ENCODE peak calls at places on chromosome 6, in ten cellular contexts. H is lung; V is heart left ventricle; S is left lung; R is CD8-positive, alpha-beta T cell; T is Panc1; J is Peyer's patch; B is bronchial epithelial cell; O is PC-3; U is tibial artery. M is an unnamed sample.

GRCh38 chr6:139355777-139356445 is 18.5 kb downstream of the CITED2 start:
- DNase-seq in H (no peak), V (no peak), S (no peak), R (no peak), T (no peak), J (no peak), B (no peak), O (no peak), U (no peak), M (no peak)

GRCh38 chr6:40877362-40877761 is 161.7 kb downstream of the UNC5CL start:
- DNase-seq in H (no peak), V (no peak), S (no peak), R (no peak), T (no peak), J (no peak), B (peak; percentile 73), O (peak; percentile 34), U (no peak), M (no peak)

GRCh38 chr6:34056301-34056700 is 89.6 kb downstream of the GRM4 start:
- DNase-seq in H (peak; percentile 67), V (peak; percentile 75), S (peak; percentile 64), R (no peak), T (no peak), J (peak; percentile 25), B (peak; percentile 64), O (peak; percentile 50), U (peak; percentile 40), M (peak; percentile 76)

GRCh38 chr6:62891065-62891647 is 320.1 kb upstream of the FKBP1C start:
- DNase-seq in H (no peak), V (no peak), S (no peak), R (no peak), T (no peak), J (no peak), B (peak; percentile 5), O (peak; percentile 25), U (no peak), M (peak; percentile 0)

GRCh38 chr6:95660544-95660943 is 83.2 kb downstream of the MANEA start:
- DNase-seq in H (no peak), V (no peak), S (no peak), R (no peak), T (no peak), J (no peak), B (no peak), O (no peak), U (no peak), M (no peak)

GRCh38 chr6:41092421-41093140 is 19.8 kb downstream of the NFYA start:
- DNase-seq in H (no peak), V (no peak), S (no peak), R (no peak), T (no peak), J (no peak), B (peak; percentile 43), O (peak; percentile 41), U (no peak), M (peak; percentile 26)

GRCh38 chr6:160742090-160742489 is 40.0 kb downstream of the PLG start:
- DNase-seq in H (no peak), V (no peak), S (no peak), R (no peak), T (no peak), J (no peak), B (no peak), O (no peak), U (no peak), M (no peak)

GRCh38 chr6:103142902-103143301 is 1716.8 kb downstream of the HACE1 start:
- DNase-seq in H (no peak), V (no peak), S (no peak), R (no peak), T (no peak), J (no peak), B (no peak), O (no peak), U (no peak), M (no peak)

GRCh38 chr6:52910091-52910490 is 593 bp upstream of the GSTA3 start:
- DNase-seq in H (no peak), V (no peak), S (no peak), R (no peak), T (no peak), J (no peak), B (no peak), O (no peak), U (no peak), M (no peak)

GRCh38 chr6:34680802-34681515 is 15.6 kb downstream of the ILRUN start:
- DNase-seq in H (no peak), V (no peak), S (no peak), R (no peak), T (no peak), J (no peak), B (peak; percentile 74), O (peak; percentile 61), U (no peak), M (peak; percentile 39)

GRCh38 chr6:8108031-8108660 is 5.8 kb upstream of the EEF1E1 start:
- DNase-seq in H (no peak), V (no peak), S (no peak), R (no peak), T (peak; percentile 79), J (no peak), B (peak; percentile 94), O (peak; percentile 94), U (no peak), M (peak; percentile 86)

GRCh38 chr6:358432-358831 is 33.1 kb upstream of the IRF4 start:
- DNase-seq in H (no peak), V (peak; percentile 27), S (no peak), R (no peak), T (no peak), J (peak; percentile 52), B (no peak), O (no peak), U (no peak), M (no peak)

GRCh38 chr6:24888967-24889366 is 46.8 kb downstream of the RIPOR2 start:
- DNase-seq in H (no peak), V (no peak), S (no peak), R (no peak), T (no peak), J (no peak), B (no peak), O (no peak), U (no peak), M (no peak)

GRCh38 chr6:164037165-164037564 is 622.6 kb downstream of the QKI start:
- DNase-seq in H (no peak), V (no peak), S (no peak), R (no peak), T (no peak), J (no peak), B (no peak), O (no peak), U (no peak), M (no peak)

GRCh38 chr6:159899994-159900745 is 9.4 kb downstream of the MAS1 start:
- DNase-seq in H (no peak), V (no peak), S (no peak), R (no peak), T (no peak), J (no peak), B (peak; percentile 25), O (peak; percentile 89), U (no peak), M (peak; percentile 92)

GRCh38 chr6:154341876-154342275 is 14.7 kb downstream of the IPCEF1 start:
- DNase-seq in H (no peak), V (no peak), S (no peak), R (no peak), T (no peak), J (no peak), B (peak; percentile 38), O (no peak), U (no peak), M (no peak)

GRCh38 chr6:82872092-82872635 is 193.5 kb downstream of the UBE3D start:
- DNase-seq in H (no peak), V (no peak), S (no peak), R (no peak), T (no peak), J (no peak), B (peak; percentile 59), O (peak; percentile 51), U (no peak), M (no peak)

GRCh38 chr6:129567374-129567773 is 142.6 kb downstream of the ARHGAP18 start:
- DNase-seq in H (no peak), V (no peak), S (no peak), R (peak; percentile 7), T (no peak), J (no peak), B (peak; percentile 48), O (peak; percentile 29), U (peak; percentile 44), M (peak; percentile 10)

GRCh38 chr6:79984261-79984660 is 20.2 kb upstream of the TTK start:
- DNase-seq in H (no peak), V (no peak), S (no peak), R (no peak), T (no peak), J (no peak), B (peak; percentile 85), O (peak; percentile 10), U (no peak), M (peak; percentile 22)
- H3K4me3 ChIP-seq in H (no peak overlapping the region), V (no peak overlapping the region), S (no peak overlapping the region), R (no peak overlapping the region), T (no peak overlapping the region), J (no peak overlapping the region), B (no peak overlapping the region), O (no peak overlapping the region), U (no peak overlapping the region), M (no peak overlapping the region)

DNA sequence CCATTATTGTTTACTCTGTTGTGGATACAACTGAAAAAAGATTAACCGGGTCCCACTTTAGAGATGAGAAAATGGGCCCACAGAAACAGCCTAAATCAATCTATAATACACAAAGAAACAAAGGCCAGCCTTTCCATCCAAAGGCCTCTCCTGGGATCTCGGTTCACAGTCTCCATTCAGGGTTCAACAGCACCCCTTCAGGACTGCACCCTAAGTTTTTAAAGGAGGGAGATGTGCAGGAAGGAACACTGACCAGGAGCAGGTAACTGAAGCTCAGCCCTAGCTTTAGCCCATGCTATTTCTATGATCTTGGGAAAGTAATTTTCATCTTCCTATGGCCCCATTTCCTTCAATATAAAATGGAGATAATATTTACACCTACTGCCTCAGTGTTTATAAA is 147.7 kb downstream of the BTBD9 start:
- DNase-seq in H (no peak), V (no peak), S (no peak), R (no peak), T (no peak), J (no peak), B (no peak), O (no peak), U (no peak), M (no peak)
- TF ChIP-seq CTCF in H (no peak), V (no peak), S (no peak), R (no peak), T (peak; percentile 4), J (no peak), B (no peak), O (no peak), U (no peak), M (no peak)

DNA sequence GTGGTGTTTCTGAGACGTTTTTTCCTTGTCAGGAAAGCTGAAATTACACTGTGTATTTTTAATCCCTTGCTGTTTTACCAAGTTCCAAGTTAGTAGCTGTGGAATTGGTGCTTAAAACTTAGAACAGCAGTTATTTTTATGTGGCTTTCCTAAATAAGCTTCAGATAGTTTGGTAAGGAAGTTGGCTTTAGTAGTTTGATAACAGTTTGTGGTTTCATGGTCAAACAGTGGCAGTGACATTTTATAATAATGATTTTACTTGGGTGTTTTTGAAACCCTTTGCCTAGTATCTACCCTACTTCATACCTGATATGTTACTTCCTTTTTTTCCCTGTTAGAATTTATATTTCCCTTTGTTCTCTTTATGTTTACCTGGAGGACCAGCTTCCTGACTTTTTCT is 164.9 kb downstream of the JARID2 start:
- DNase-seq in H (no peak), V (no peak), S (no peak), R (no peak), T (no peak), J (no peak), B (no peak), O (no peak), U (no peak), M (no peak)
- H3K4me3 ChIP-seq in H (no peak overlapping the region), V (no peak overlapping the region), S (no peak overlapping the region), R (no peak overlapping the region), T (no peak overlapping the region), J (no peak overlapping the region), B (no peak overlapping the region), O (no peak overlapping the region), U (no peak overlapping the region), M (no peak overlapping the region)

GRCh38 chr6:43951756-43952675 is 175.2 kb downstream of the MRPL14 start:
- DNase-seq in H (no peak), V (no peak), S (no peak), R (no peak), T (no peak), J (no peak), B (no peak), O (no peak), U (no peak), M (no peak)
- TF ChIP-seq CTCF in H (no peak), V (no peak), S (no peak), R (no peak), T (no peak), J (no peak), B (no peak), O (no peak), U (no peak), M (no peak)

M was measured in AG10803.